ENCODE peak calls at places on chromosomes 4 and X, in six cellular contexts. B is IMR-90, T is right atrium auricular region, X is stomach, G is heart right ventricle, E is ascending aorta. Q is an unnamed sample. For H3K4me1, the result is how much of the 10 kb centered on the place peaks cover.

GRCh38 chr4:105399535-105400161 is 74.2 kb downstream of the PPA2 start:
- DNase-seq in B (peak), E (no peak), X (no peak), G (no peak), T (no peak), Q (no peak)

GRCh38 chr4:1752284-1753041 is 31.1 kb downstream of the TACC3 start:
- DNase-seq in B (peak), T (no peak), G (no peak), X (peak), E (no peak), Q (peak)

GRCh38 chrX:68735266-68735665 is 87.8 kb downstream of the STARD8 start:
- DNase-seq in G (no peak), T (no peak), B (no peak), E (no peak), X (no peak), Q (no peak)

GRCh38 chr4:126969781-126970180 is 663.0 kb upstream of the INTU start:
- DNase-seq in X (no peak), G (no peak), E (no peak), T (no peak), B (no peak), Q (no peak)

GRCh38 chrX:107629533-107629909 is 1.2 kb downstream of the PRPS1 start:
- DNase-seq in E (no peak), T (no peak), X (no peak), G (no peak), B (peak), Q (no peak)

GRCh38 chr4:13284932-13285331 is 199.2 kb downstream of the RAB28 start:
- DNase-seq in T (no peak), E (no peak), X (no peak), G (no peak), B (no peak), Q (no peak)

GRCh38 chrX:52352551-52352950 is 16.3 kb upstream of the XAGE2 start:
- DNase-seq in T (no peak), X (no peak), E (no peak), G (no peak), B (no peak), Q (no peak)

GRCh38 chr4:7172946-7173345 is 19.4 kb upstream of the SORCS2 start:
- DNase-seq in G (no peak), E (no peak), X (no peak), B (no peak), T (no peak), Q (no peak)

GRCh38 chr4:4685810-4686209 is 144.0 kb upstream of the STX18 start:
- DNase-seq in T (no peak), E (no peak), B (no peak), X (no peak), G (no peak), Q (no peak)

GRCh38 chr4:70714061-70714468 is 7.7 kb upstream of the RUFY3 start:
- DNase-seq in B (peak), G (no peak), T (no peak), E (no peak), X (no peak), Q (no peak)
- H3K4me1 ChIP-seq in B (under half), G (under half), T (under half), E (under half), X (under half), Q (under half)

GRCh38 chr4:135371137-135371536 is 1169.5 kb upstream of the PABPC4L start:
- DNase-seq in X (no peak), E (no peak), G (no peak), B (no peak), T (no peak), Q (peak)
- TF ChIP-seq CTCF in X (no peak), E (no peak), G (no peak), B (no peak), T (no peak), Q (no peak)

GRCh38 chr4:140096483-140096861 is 57.5 kb downstream of the MAML3 start:
- DNase-seq in T (no peak), E (no peak), G (no peak), X (no peak), B (no peak), Q (no peak)
- H3K4me1 ChIP-seq in T (under half), E (under half), G (half or more), X (half or more), B (under half), Q (under half)

GRCh38 chr4:87926554-87927098 is 48.9 kb upstream of the SPP1 start:
- DNase-seq in T (no peak), E (no peak), X (no peak), G (no peak), B (no peak), Q (no peak)
- TF ChIP-seq CTCF in T (no peak), E (no peak), X (no peak), G (no peak), B (no peak), Q (no peak)

GRCh38 chr4:87089368-87089767 is 131.1 kb downstream of the KLHL8 start:
- DNase-seq in T (no peak), G (no peak), B (no peak), X (no peak), E (no peak), Q (no peak)
- H3K4me1 ChIP-seq in T (under half), G (half or more), B (under half), X (under half), E (under half), Q (under half)